ENCODE peak calls at places on chromosomes 4 and X, in nine cellular contexts. K, B, N, M, O, Z, R, E and F are unnamed samples.
A peak's percentile ranks its signal among the peaks of the same experiment; 100 is the strongest.

GRCh38 chr4:106444557-106444956 is 76.0 kb upstream of the GIMD1 start:
- DNase-seq in K (peak; percentile 33), B (no peak), N (peak; percentile 1), M (no peak), O (no peak), Z (no peak), R (no peak), E (no peak), F (no peak)

GRCh38 chrX:110226931-110227330 is 91.0 kb downstream of the AMMECR1 start:
- DNase-seq in K (peak; percentile 17), B (no peak), N (no peak), M (no peak), O (no peak), Z (no peak), R (no peak), E (no peak), F (no peak)

GRCh38 chr4:3235581-3235980 is 13.4 kb upstream of the MSANTD1 start:
- DNase-seq in K (no peak), B (no peak), N (no peak), M (no peak), O (no peak), Z (no peak), R (no peak), E (no peak), F (no peak)

GRCh38 chrX:151722241-151722846 is 6.5 kb downstream of the FATE1 start:
- DNase-seq in K (peak; percentile 31), B (no peak), N (no peak), M (no peak), O (no peak), Z (peak; percentile 12), R (peak; percentile 77), E (no peak), F (peak; percentile 68)

GRCh38 chrX:101208152-101208905 is 11.3 kb upstream of the DRP2 start:
- DNase-seq in K (peak; percentile 57), B (no peak), N (no peak), M (no peak), O (no peak), Z (peak; percentile 3), R (no peak), E (no peak), F (no peak)

GRCh38 chr4:173264245-173264959 is 69.8 kb downstream of the HMGB2 start:
- DNase-seq in K (peak; percentile 82), B (peak; percentile 66), N (peak; percentile 66), M (peak; percentile 11), O (no peak), Z (no peak), R (no peak), E (peak; percentile 56), F (peak; percentile 19)

GRCh38 chr4:189792819-189793618 is 147.7 kb upstream of the FRG1 start:
- DNase-seq in K (peak; percentile 5), B (peak; percentile 90), N (peak; percentile 78), M (peak; percentile 79), O (peak; percentile 9), Z (peak; percentile 65), R (peak; percentile 42), E (peak; percentile 21), F (peak; percentile 80)

GRCh38 chr4:114277690-114278089 is 298.2 kb upstream of the ARSJ start:
- DNase-seq in K (peak; percentile 32), B (no peak), N (no peak), M (no peak), O (peak; percentile 42), Z (no peak), R (no peak), E (peak; percentile 33), F (no peak)

GRCh38 chr4:120664851-120665250 is 257.7 kb downstream of the PRDM5 start:
- DNase-seq in K (no peak), B (no peak), N (no peak), M (no peak), O (no peak), Z (no peak), R (no peak), E (no peak), F (no peak)

GRCh38 chr4:13911256-13911655 is 283.7 kb upstream of the BOD1L1 start:
- DNase-seq in K (no peak), B (no peak), N (no peak), M (no peak), O (no peak), Z (no peak), R (no peak), E (no peak), F (no peak)

GRCh38 chr4:158004101-158004500 is 168.7 kb downstream of the GASK1B start:
- DNase-seq in K (no peak), B (no peak), N (no peak), M (no peak), O (no peak), Z (no peak), R (no peak), E (no peak), F (no peak)

GRCh38 chr4:47891928-47892327 is 22.5 kb downstream of the NFXL1 start:
- DNase-seq in K (no peak), B (no peak), N (no peak), M (no peak), O (no peak), Z (no peak), R (no peak), E (no peak), F (no peak)

GRCh38 chr4:109912706-109913621 is at the start of gene EGF:
- DNase-seq in K (peak; percentile 40), B (no peak), N (peak; percentile 53), M (no peak), O (no peak), Z (peak; percentile 32), R (no peak), E (peak; percentile 24), F (peak; percentile 35)

GRCh38 chrX:154401045-154401799 is 3.0 kb downstream of the RPL10 start:
- DNase-seq in K (peak; percentile 48), B (no peak), N (no peak), M (peak; percentile 57), O (no peak), Z (peak; percentile 57), R (no peak), E (no peak), F (no peak)

GRCh38 chrX:103063191-103063845 is 653 bp downstream of the BEX1 start:
- DNase-seq in K (peak; percentile 39), B (no peak), N (peak; percentile 14), M (peak; percentile 6), O (no peak), Z (no peak), R (no peak), E (no peak), F (peak; percentile 40)